ENCODE peak calls at places on chromosomes 4 and X, in eight cellular contexts. M is T-helper 2 cell, O is ELR, K is neural crest cell, Q is NCI-H69, X is mesendoderm, B is NCI-H446, C is Calu3. N is an unnamed sample.

GRCh38 chr4:108166441-108167315 is 2.1 kb downstream of the LEF1 start:
- DNase-seq in O (peak), C (no peak), X (peak), B (no peak), M (no peak), Q (peak), K (peak), N (peak)

GRCh38 chrX:123860983-123861382 is 1.1 kb downstream of the XIAP start:
- DNase-seq in X (no peak), C (no peak), O (peak), M (no peak), K (no peak), B (peak), Q (peak), N (no peak)

GRCh38 chr4:165726831-165727230 is 146.2 kb upstream of the TLL1 start:
- DNase-seq in X (no peak), C (no peak), O (peak), B (no peak), M (no peak), Q (no peak), K (no peak), N (no peak)

GRCh38 chr4:134862116-134862515 is 660.5 kb upstream of the PABPC4L start:
- DNase-seq in O (peak), C (no peak), B (no peak), X (no peak), Q (no peak), M (no peak), K (no peak), N (no peak)

GRCh38 chr4:80049813-80050534 is 23.1 kb downstream of the ANTXR2 start:
- DNase-seq in B (no peak), M (no peak), Q (no peak), K (no peak), X (no peak), C (no peak), O (no peak), N (no peak)

GRCh38 chrX:132292753-132293152 is 73.5 kb upstream of the RAP2C start:
- DNase-seq in C (peak), B (no peak), O (peak), X (peak), Q (no peak), K (peak), M (no peak), N (no peak)

GRCh38 chr4:126705271-126705670 is 927.5 kb upstream of the INTU start:
- DNase-seq in K (no peak), X (peak), B (no peak), C (no peak), O (peak), M (no peak), Q (no peak), N (no peak)

GRCh38 chr4:65645185-65645584 is 25.1 kb downstream of the EPHA5 start:
- DNase-seq in X (peak), K (no peak), O (no peak), B (no peak), M (no peak), C (no peak), Q (no peak), N (no peak)

GRCh38 chr4:21869978-21870745 is 78.4 kb downstream of the KCNIP4 start:
- DNase-seq in X (no peak), K (no peak), M (no peak), Q (no peak), B (no peak), O (no peak), C (no peak), N (no peak)

GRCh38 chr4:878796-879729 is 53.1 kb downstream of the GAK start:
- DNase-seq in K (no peak), O (no peak), M (no peak), B (no peak), Q (no peak), X (no peak), C (no peak), N (peak)

GRCh38 chr4:154569028-154569427 is 6.2 kb downstream of the FGB start:
- DNase-seq in M (no peak), B (no peak), Q (peak), X (no peak), O (no peak), C (no peak), K (no peak), N (no peak)

GRCh38 chr4:1368421-1369090 is 21.5 kb downstream of the UVSSA start:
- DNase-seq in X (no peak), B (no peak), C (no peak), K (no peak), M (peak), O (no peak), Q (no peak), N (no peak)

GRCh38 chrX:120514236-120514635 is 45.1 kb upstream of the LAMP2 start:
- DNase-seq in O (peak), M (no peak), B (no peak), Q (peak), C (peak), X (peak), K (no peak), N (no peak)

GRCh38 chr4:140112576-140112975 is 41.4 kb downstream of the MAML3 start:
- DNase-seq in B (no peak), C (no peak), M (no peak), K (no peak), Q (no peak), X (no peak), O (peak), N (no peak)

GRCh38 chr4:83112678-83113428 is 1.7 kb downstream of the PLAC8 start:
- DNase-seq in Q (no peak), X (no peak), M (no peak), C (no peak), K (no peak), O (peak), B (no peak), N (peak)

GRCh38 chrX:6386837-6387236 is 148.1 kb downstream of the VCX3A start:
- DNase-seq in O (no peak), C (no peak), K (no peak), Q (no peak), B (no peak), X (no peak), M (no peak), N (no peak)

GRCh38 chrX:334971-335757 is 16.6 kb upstream of the GTPBP6 start:
- DNase-seq in Q (no peak), O (no peak), M (peak), K (no peak), B (no peak), C (no peak), X (no peak), N (no peak)

GRCh38 chr4:144176476-144176875 is 36.0 kb upstream of the GYPA start:
- DNase-seq in O (no peak), K (no peak), M (no peak), B (no peak), Q (no peak), C (no peak), X (no peak), N (no peak)

GRCh38 chr4:1813231-1813630 is 20.1 kb downstream of the FGFR3 start:
- DNase-seq in B (no peak), C (no peak), K (no peak), X (no peak), Q (no peak), O (no peak), M (no peak), N (no peak)

GRCh38 chr4:90118547-90119211 is 8.5 kb upstream of the CCSER1 start:
- DNase-seq in X (no peak), B (no peak), K (no peak), O (no peak), Q (no peak), M (no peak), C (no peak), N (no peak)

GRCh38 chrX:132648870-132649269 is 160.0 kb upstream of the MBNL3 start:
- DNase-seq in B (no peak), Q (no peak), M (no peak), O (no peak), K (no peak), X (no peak), C (no peak), N (no peak)

GRCh38 chr4:56276547-56276946 is 110.7 kb downstream of the AASDH start:
- DNase-seq in B (no peak), C (no peak), M (no peak), X (no peak), O (peak), K (no peak), Q (no peak), N (no peak)

GRCh38 chr4:5843573-5844239 is 49.2 kb downstream of the CRMP1 start:
- DNase-seq in C (no peak), B (no peak), Q (peak), K (no peak), M (no peak), O (no peak), X (no peak), N (no peak)

GRCh38 chrX:105317117-105317516 is 96.6 kb upstream of the TEX13A start:
- DNase-seq in Q (no peak), M (no peak), B (no peak), X (no peak), O (no peak), K (no peak), C (no peak), N (no peak)

GRCh38 chr4:6095023-6095817 is 77.0 kb upstream of the C4orf50 start:
- DNase-seq in M (no peak), B (no peak), C (no peak), X (no peak), K (no peak), O (peak), Q (peak), N (no peak)

GRCh38 chr4:51843309-51844156 is 580 bp downstream of the DCUN1D4 start:
- DNase-seq in B (no peak), K (peak), X (peak), O (peak), M (peak), C (peak), Q (peak), N (peak)

GRCh38 chr4:13092702-13093101 is 391.4 kb downstream of the RAB28 start:
- DNase-seq in K (no peak), O (no peak), X (no peak), Q (no peak), M (no peak), C (no peak), B (no peak), N (no peak)

GRCh38 chr4:88448905-88449689 is 7.8 kb upstream of the HERC5 start:
- DNase-seq in M (no peak), C (no peak), B (no peak), Q (no peak), K (no peak), O (no peak), X (no peak), N (no peak)